ENCODE peak calls at places on chromosomes 13 and 19, in eight cellular contexts. One of them, this sample, is unnamed.

GRCh38 chr13:91664036-91664435 is 265.6 kb downstream of the GPC5 start:
- DNase-seq in uterus: no peak
- DNase-seq in stomach: no peak
- DNase-seq in GM12878: no peak
- DNase-seq in heart left ventricle: no peak
- DNase-seq in body of pancreas: no peak
- DNase-seq in A549: no peak
- DNase-seq in spleen: no peak
- DNase-seq in this sample: no peak

GRCh38 chr13:43357435-43358065 is 334.2 kb downstream of the DNAJC15 start:
- DNase-seq in uterus: no peak
- DNase-seq in stomach: no peak
- DNase-seq in GM12878: no peak
- DNase-seq in heart left ventricle: peak
- DNase-seq in body of pancreas: no peak
- DNase-seq in A549: no peak
- DNase-seq in spleen: peak
- DNase-seq in this sample: no peak

GRCh38 chr19:11087870-11088507 is 1.3 kb upstream of the LDLR start:
- DNase-seq in uterus: no peak
- DNase-seq in stomach: no peak
- DNase-seq in GM12878: no peak
- DNase-seq in heart left ventricle: no peak
- DNase-seq in body of pancreas: no peak
- DNase-seq in A549: no peak
- DNase-seq in spleen: no peak
- DNase-seq in this sample: peak

GRCh38 chr19:11659612-11660011 is 62.3 kb downstream of the ZNF627 start:
- DNase-seq in uterus: no peak
- DNase-seq in stomach: no peak
- DNase-seq in GM12878: no peak
- DNase-seq in heart left ventricle: no peak
- DNase-seq in body of pancreas: no peak
- DNase-seq in A549: no peak
- DNase-seq in spleen: no peak
- DNase-seq in this sample: peak

GRCh38 chr13:67119481-67119883 is 110.7 kb downstream of the PCDH9 start:
- DNase-seq in uterus: no peak
- DNase-seq in stomach: no peak
- DNase-seq in GM12878: no peak
- DNase-seq in heart left ventricle: no peak
- DNase-seq in body of pancreas: no peak
- DNase-seq in A549: peak
- DNase-seq in spleen: no peak
- DNase-seq in this sample: no peak

GRCh38 chr13:64810701-64811258 is 2419.4 kb downstream of the PCDH9 start:
- DNase-seq in uterus: no peak
- DNase-seq in stomach: no peak
- DNase-seq in GM12878: no peak
- DNase-seq in heart left ventricle: no peak
- DNase-seq in body of pancreas: no peak
- DNase-seq in A549: peak
- DNase-seq in spleen: no peak
- DNase-seq in this sample: no peak

GRCh38 chr13:108226184-108226583 is 8.0 kb downstream of the ABHD13 start:
- DNase-seq in uterus: no peak
- DNase-seq in stomach: no peak
- DNase-seq in GM12878: no peak
- DNase-seq in heart left ventricle: no peak
- DNase-seq in body of pancreas: no peak
- DNase-seq in A549: no peak
- DNase-seq in spleen: no peak
- DNase-seq in this sample: peak

GRCh38 chr19:58265100-58265499 is 13.7 kb upstream of the ZNF8 start:
- DNase-seq in uterus: no peak
- DNase-seq in stomach: no peak
- DNase-seq in GM12878: no peak
- DNase-seq in heart left ventricle: no peak
- DNase-seq in body of pancreas: no peak
- DNase-seq in A549: no peak
- DNase-seq in spleen: no peak
- DNase-seq in this sample: no peak

GRCh38 chr13:102374726-102375125 is 27.1 kb downstream of the FGF14 start:
- DNase-seq in uterus: no peak
- DNase-seq in stomach: no peak
- DNase-seq in GM12878: no peak
- DNase-seq in heart left ventricle: no peak
- DNase-seq in body of pancreas: no peak
- DNase-seq in A549: no peak
- DNase-seq in spleen: no peak
- DNase-seq in this sample: no peak

GRCh38 chr13:93736111-93736510 is 509.5 kb downstream of the GPC6 start:
- DNase-seq in uterus: no peak
- DNase-seq in stomach: no peak
- DNase-seq in GM12878: no peak
- DNase-seq in heart left ventricle: no peak
- DNase-seq in body of pancreas: no peak
- DNase-seq in A549: no peak
- DNase-seq in spleen: no peak
- DNase-seq in this sample: no peak

DNA sequence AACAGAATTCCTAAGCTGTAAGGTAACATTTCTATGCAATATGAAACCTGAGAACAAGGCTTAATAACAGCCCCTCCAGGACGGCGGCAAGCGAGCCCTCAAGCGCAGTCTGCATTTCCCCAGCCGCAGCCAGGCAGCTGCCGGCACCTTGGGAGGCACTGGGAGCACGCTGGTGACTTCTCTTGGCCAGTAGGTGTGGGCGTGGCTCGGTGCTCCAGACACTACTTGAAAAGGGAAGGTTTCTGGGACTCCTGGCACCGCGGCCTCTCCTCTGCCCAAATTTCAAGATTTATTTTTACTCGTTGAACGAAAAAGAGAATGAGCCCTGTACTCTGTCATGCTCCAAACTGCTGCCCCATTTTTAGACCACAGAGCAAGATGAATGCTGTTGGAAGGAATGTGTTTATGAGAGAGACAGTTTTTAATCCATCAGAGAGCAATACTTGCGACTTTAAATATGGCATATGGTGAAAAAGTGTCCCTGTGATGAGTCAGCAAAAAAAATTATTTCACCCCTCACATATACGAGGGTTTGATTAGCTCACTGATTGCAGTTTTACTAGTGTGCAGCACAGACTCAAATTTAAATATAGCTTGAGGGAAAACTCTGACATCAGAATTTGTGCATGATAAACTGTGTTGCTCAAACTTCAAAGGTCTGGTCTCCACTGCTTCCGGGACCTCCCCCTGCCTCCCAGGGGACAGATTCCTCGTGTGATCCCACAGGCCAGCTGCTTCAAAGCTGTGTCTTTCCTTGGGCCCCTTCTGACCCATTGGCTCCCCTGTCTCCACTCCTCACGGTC is 81.3 kb downstream of the COL4A2 start:
- DNase-seq in uterus: peak
- DNase-seq in stomach: no peak
- DNase-seq in GM12878: no peak
- DNase-seq in heart left ventricle: peak
- DNase-seq in body of pancreas: no peak
- DNase-seq in A549: no peak
- DNase-seq in spleen: no peak
- DNase-seq in this sample: no peak
- TF ChIP-seq POLR2A in uterus: peak
- TF ChIP-seq POLR2A in stomach: no peak
- TF ChIP-seq POLR2A in GM12878: no peak
- TF ChIP-seq POLR2A in heart left ventricle: peak
- TF ChIP-seq POLR2A in body of pancreas: no peak
- TF ChIP-seq POLR2A in A549: no peak
- TF ChIP-seq POLR2A in spleen: no peak
- TF ChIP-seq POLR2A in this sample: no peak

DNA sequence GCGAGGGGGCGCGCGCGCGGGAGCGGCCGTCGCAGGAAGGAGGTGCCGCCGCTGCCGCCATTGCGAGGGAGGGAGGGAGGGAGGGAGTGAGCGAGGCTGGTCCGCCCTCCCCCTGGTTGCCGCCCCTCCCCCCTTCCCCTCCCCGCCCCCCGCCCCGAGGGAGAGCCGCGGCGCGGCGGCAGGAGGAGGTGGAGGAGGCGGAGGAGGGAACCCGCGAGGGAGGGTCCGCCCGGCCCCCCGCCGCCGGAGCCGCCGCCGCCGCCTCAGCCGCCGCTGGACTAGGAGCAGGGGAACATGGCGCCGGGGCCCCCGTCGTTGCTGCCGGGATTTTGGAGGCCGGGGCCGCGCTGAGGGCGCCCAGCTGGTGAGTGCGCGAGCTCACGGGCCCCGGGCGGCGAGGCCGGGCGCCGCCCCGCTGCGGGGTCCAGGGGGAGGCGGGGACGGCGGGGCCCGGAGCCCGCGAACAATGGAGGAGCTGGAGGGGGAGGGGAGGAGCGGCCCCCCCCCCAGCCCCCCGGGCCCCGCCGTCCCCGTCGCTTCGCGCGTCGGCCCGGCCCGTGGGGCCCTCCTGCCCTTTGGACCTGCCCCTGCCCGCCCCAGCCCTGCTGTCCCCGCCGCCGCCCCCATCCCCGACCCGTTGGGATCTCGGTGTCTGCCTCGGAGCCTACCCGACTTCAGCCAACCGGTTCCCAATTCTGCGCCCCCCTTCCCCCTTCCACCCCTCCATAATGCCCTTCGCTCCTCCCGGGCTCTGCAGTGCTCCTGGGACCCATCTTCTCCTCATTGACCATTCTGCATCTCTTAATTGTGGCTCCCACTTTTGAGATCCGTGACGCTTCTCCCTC is at the start of gene ARHGAP35:
- DNase-seq in uterus: peak
- DNase-seq in stomach: no peak
- DNase-seq in GM12878: no peak
- DNase-seq in heart left ventricle: peak
- DNase-seq in body of pancreas: peak
- DNase-seq in A549: no peak
- DNase-seq in spleen: peak
- DNase-seq in this sample: peak
- TF ChIP-seq POLR2A in uterus: peak
- TF ChIP-seq POLR2A in stomach: no peak
- TF ChIP-seq POLR2A in GM12878: no peak
- TF ChIP-seq POLR2A in heart left ventricle: peak
- TF ChIP-seq POLR2A in body of pancreas: no peak
- TF ChIP-seq POLR2A in A549: no peak
- TF ChIP-seq POLR2A in spleen: no peak
- TF ChIP-seq POLR2A in this sample: no peak

GRCh38 chr19:55638864-55639359 is 1.9 kb upstream of the ZNF580 start:
- DNase-seq in uterus: no peak
- DNase-seq in stomach: no peak
- DNase-seq in GM12878: no peak
- DNase-seq in heart left ventricle: no peak
- DNase-seq in body of pancreas: no peak
- DNase-seq in A549: peak
- DNase-seq in spleen: no peak
- DNase-seq in this sample: peak

GRCh38 chr19:55635856-55636440 is 4.9 kb upstream of the ZNF580 start:
- DNase-seq in uterus: no peak
- DNase-seq in stomach: no peak
- DNase-seq in GM12878: no peak
- DNase-seq in heart left ventricle: no peak
- DNase-seq in body of pancreas: no peak
- DNase-seq in A549: no peak
- DNase-seq in spleen: no peak
- DNase-seq in this sample: no peak

GRCh38 chr19:55636723-55637122 is 4.1 kb upstream of the ZNF580 start:
- DNase-seq in uterus: no peak
- DNase-seq in stomach: no peak
- DNase-seq in GM12878: no peak
- DNase-seq in heart left ventricle: no peak
- DNase-seq in body of pancreas: no peak
- DNase-seq in A549: no peak
- DNase-seq in spleen: no peak
- DNase-seq in this sample: no peak

GRCh38 chr19:55635334-55635717 is 5.5 kb upstream of the ZNF580 start:
- DNase-seq in uterus: no peak
- DNase-seq in stomach: no peak
- DNase-seq in GM12878: no peak
- DNase-seq in heart left ventricle: no peak
- DNase-seq in body of pancreas: no peak
- DNase-seq in A549: no peak
- DNase-seq in spleen: no peak
- DNase-seq in this sample: peak

GRCh38 chr19:55637534-55637933 is 3.3 kb upstream of the ZNF580 start:
- DNase-seq in uterus: no peak
- DNase-seq in stomach: no peak
- DNase-seq in GM12878: no peak
- DNase-seq in heart left ventricle: no peak
- DNase-seq in body of pancreas: no peak
- DNase-seq in A549: no peak
- DNase-seq in spleen: no peak
- DNase-seq in this sample: no peak
- TF ChIP-seq POLR2A in uterus: no peak
- TF ChIP-seq POLR2A in stomach: no peak
- TF ChIP-seq POLR2A in GM12878: no peak
- TF ChIP-seq POLR2A in heart left ventricle: no peak
- TF ChIP-seq POLR2A in body of pancreas: no peak
- TF ChIP-seq POLR2A in A549: no peak
- TF ChIP-seq POLR2A in spleen: no peak
- TF ChIP-seq POLR2A in this sample: no peak

GRCh38 chr13:29140277-29140676 is 320.1 kb downstream of the MTUS2 start:
- DNase-seq in uterus: no peak
- DNase-seq in stomach: no peak
- DNase-seq in GM12878: no peak
- DNase-seq in heart left ventricle: peak
- DNase-seq in body of pancreas: no peak
- DNase-seq in A549: no peak
- DNase-seq in spleen: no peak
- DNase-seq in this sample: no peak

GRCh38 chr13:29137995-29138394 is 317.9 kb downstream of the MTUS2 start:
- DNase-seq in uterus: no peak
- DNase-seq in stomach: no peak
- DNase-seq in GM12878: no peak
- DNase-seq in heart left ventricle: no peak
- DNase-seq in body of pancreas: no peak
- DNase-seq in A549: no peak
- DNase-seq in spleen: no peak
- DNase-seq in this sample: no peak

GRCh38 chr13:29137016-29137415 is 316.9 kb downstream of the MTUS2 start:
- DNase-seq in uterus: no peak
- DNase-seq in stomach: no peak
- DNase-seq in GM12878: no peak
- DNase-seq in heart left ventricle: no peak
- DNase-seq in body of pancreas: no peak
- DNase-seq in A549: no peak
- DNase-seq in spleen: no peak
- DNase-seq in this sample: no peak

GRCh38 chr13:29131881-29132668 is 311.9 kb downstream of the MTUS2 start:
- DNase-seq in uterus: no peak
- DNase-seq in stomach: no peak
- DNase-seq in GM12878: no peak
- DNase-seq in heart left ventricle: no peak
- DNase-seq in body of pancreas: no peak
- DNase-seq in A549: no peak
- DNase-seq in spleen: no peak
- DNase-seq in this sample: no peak

DNA sequence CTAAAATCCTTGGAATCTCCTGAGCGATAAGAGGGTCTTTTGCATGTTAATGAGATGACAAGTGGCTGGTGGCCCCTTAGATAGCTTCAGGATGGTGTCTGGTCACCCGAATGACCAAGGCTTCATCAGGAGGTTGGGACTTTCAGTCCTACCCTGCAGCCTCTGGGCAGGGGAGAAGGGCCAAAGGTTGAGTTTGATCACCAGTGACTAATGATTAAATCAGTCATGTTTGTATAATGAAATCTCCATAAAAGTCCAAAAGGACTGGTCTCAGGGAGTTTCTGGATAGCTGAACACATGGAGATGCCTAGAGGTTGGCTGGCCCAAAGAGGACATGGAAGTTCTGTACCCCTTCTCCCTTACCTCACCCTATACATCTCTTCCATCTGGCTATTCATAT is 316.2 kb downstream of the MTUS2 start:
- DNase-seq in uterus: no peak
- DNase-seq in stomach: no peak
- DNase-seq in GM12878: no peak
- DNase-seq in heart left ventricle: no peak
- DNase-seq in body of pancreas: no peak
- DNase-seq in A549: no peak
- DNase-seq in spleen: no peak
- DNase-seq in this sample: no peak
- TF ChIP-seq POLR2A in uterus: no peak
- TF ChIP-seq POLR2A in stomach: no peak
- TF ChIP-seq POLR2A in GM12878: no peak
- TF ChIP-seq POLR2A in heart left ventricle: no peak
- TF ChIP-seq POLR2A in body of pancreas: no peak
- TF ChIP-seq POLR2A in A549: no peak
- TF ChIP-seq POLR2A in spleen: no peak
- TF ChIP-seq POLR2A in this sample: no peak

This sample was measured in erythroblast.